ENCODE peak calls at places on chromosomes 6 and 20, in five cellular contexts. P is lower lobe of right lung, Y is heart left ventricle, W is right cardiac atrium, G is pancreas. O is an unnamed sample.

GRCh38 chr6:85353012-85353411 is 96.9 kb upstream of the NT5E start:
- ATAC-seq in W (no peak), Y (no peak), P (no peak), G (no peak), O (no peak)

GRCh38 chr6:37393530-37393929 is 39.5 kb upstream of the CMTR1 start:
- ATAC-seq in Y (no peak), W (no peak), G (no peak), P (no peak), O (no peak)

GRCh38 chr6:40387871-40388264 is 199.3 kb downstream of the LRFN2 start:
- ATAC-seq in W (no peak), Y (no peak), G (no peak), P (no peak), O (no peak)

GRCh38 chr6:17851720-17852161 is 135.7 kb downstream of the KIF13A start:
- ATAC-seq in G (peak; percentile 68), Y (no peak), W (no peak), P (no peak), O (peak; percentile 28)

GRCh38 chr6:165552248-165552736 is 110.7 kb downstream of the PDE10A start:
- ATAC-seq in Y (peak; percentile 54), P (peak; percentile 34), G (peak; percentile 86), W (no peak), O (no peak)

GRCh38 chr20:53547664-53548239 is 45.9 kb downstream of the ZNF217 start:
- ATAC-seq in Y (peak; percentile 76), P (peak; percentile 61), W (peak; percentile 65), G (peak; percentile 91), O (peak; percentile 25)

GRCh38 chr6:168536196-168536595 is 95.2 kb downstream of the SMOC2 start:
- ATAC-seq in P (no peak), Y (no peak), G (no peak), W (no peak), O (no peak)

GRCh38 chr20:25280051-25280573 is 32.2 kb downstream of the PYGB start:
- ATAC-seq in W (no peak), P (no peak), Y (peak; percentile 36), G (peak; percentile 81), O (no peak)

GRCh38 chr20:48015943-48016723 is 230.9 kb upstream of the SULF2 start:
- ATAC-seq in W (no peak), G (no peak), Y (no peak), P (no peak), O (no peak)

GRCh38 chr6:113329942-113330897 is 526.9 kb upstream of the MARCKS start:
- ATAC-seq in Y (no peak), G (peak; percentile 68), P (no peak), W (no peak), O (no peak)

GRCh38 chr6:142845143-142845571 is 99.8 kb downstream of the HIVEP2 start:
- ATAC-seq in P (peak; percentile 51), Y (no peak), W (no peak), G (peak; percentile 31), O (no peak)

GRCh38 chr6:167210375-167211295 is 52.9 kb upstream of the GPR31 start:
- ATAC-seq in P (no peak), W (peak; percentile 50), Y (peak; percentile 78), G (peak; percentile 23), O (no peak)

GRCh38 chr20:53677447-53678314 is 84.0 kb upstream of the ZNF217 start:
- ATAC-seq in Y (peak; percentile 85), P (peak; percentile 21), G (peak; percentile 78), W (peak; percentile 85), O (no peak)

GRCh38 chr6:111738631-111739030 is 133.0 kb upstream of the TRAF3IP2 start:
- ATAC-seq in P (no peak), W (no peak), G (no peak), Y (no peak), O (no peak)

GRCh38 chr6:34067814-34068213 is 78.1 kb downstream of the GRM4 start:
- ATAC-seq in W (no peak), Y (no peak), P (no peak), G (no peak), O (no peak)

GRCh38 chr20:12072221-12072944 is 154.7 kb downstream of the BTBD3 start:
- ATAC-seq in Y (peak; percentile 90), W (no peak), G (no peak), P (no peak), O (no peak)

GRCh38 chr20:58705525-58705924 is 12.9 kb downstream of the NPEPL1 start:
- ATAC-seq in P (no peak), W (no peak), G (peak; percentile 36), Y (no peak), O (peak; percentile 35)

GRCh38 chr20:4898282-4898681 is 103.0 kb downstream of the SLC23A2 start:
- ATAC-seq in Y (peak; percentile 88), P (peak; percentile 47), G (peak; percentile 32), W (peak; percentile 74), O (peak; percentile 59)

GRCh38 chr6:153167026-153167891 is 36.2 kb upstream of the RGS17 start:
- ATAC-seq in G (peak; percentile 81), Y (peak; percentile 67), P (no peak), W (no peak), O (no peak)

GRCh38 chr20:45305262-45305661 is 1.4 kb upstream of the RBPJL start:
- ATAC-seq in G (peak; percentile 71), P (no peak), Y (no peak), W (no peak), O (no peak)

GRCh38 chr20:15739056-15739455 is 834.2 kb downstream of the KIF16B start:
- ATAC-seq in P (no peak), G (no peak), W (no peak), Y (no peak), O (no peak)

GRCh38 chr6:141552031-141552430 is 580.7 kb upstream of the GJE1 start:
- ATAC-seq in P (no peak), Y (no peak), W (no peak), G (no peak), O (no peak)

GRCh38 chr6:141550471-141550870 is 582.3 kb upstream of the GJE1 start:
- ATAC-seq in P (no peak), G (no peak), Y (no peak), W (no peak), O (no peak)

GRCh38 chr6:141551318-141551717 is 581.4 kb upstream of the GJE1 start:
- ATAC-seq in W (no peak), G (no peak), P (no peak), Y (no peak), O (no peak)

GRCh38 chr6:141548969-141549368 is 583.8 kb upstream of the GJE1 start:
- ATAC-seq in P (no peak), Y (no peak), W (no peak), G (no peak), O (no peak)

GRCh38 chr6:141552463-141552862 is 580.3 kb upstream of the GJE1 start:
- ATAC-seq in P (peak; percentile 83), G (peak; percentile 92), Y (peak; percentile 58), W (no peak), O (no peak)
- H3K27ac ChIP-seq in P (no peak overlapping the region), G (no peak overlapping the region), Y (peak overlapping the region; percentile 51), W (no peak overlapping the region), O (no peak overlapping the region)

DNA sequence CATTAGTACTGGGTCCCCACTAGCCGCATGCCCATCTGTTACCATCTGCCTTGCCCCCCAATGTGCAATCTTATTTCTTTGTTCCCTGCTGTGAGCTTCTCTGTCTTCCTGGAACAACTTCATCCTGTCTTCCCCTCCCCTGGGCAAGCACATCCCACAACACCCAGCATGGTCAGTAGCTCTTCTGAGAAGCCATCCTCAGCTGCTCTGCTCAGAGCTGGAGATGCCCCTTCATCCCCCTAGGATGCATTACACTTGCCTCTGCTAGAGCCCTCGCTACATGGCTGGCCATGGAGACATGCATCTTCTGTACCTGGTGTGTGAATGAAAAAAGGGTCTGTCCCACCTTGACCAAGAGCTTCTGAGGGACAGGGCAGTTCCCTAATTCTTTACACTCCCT is 141.2 kb downstream of the CDC5L start:
- ATAC-seq in W (no peak), G (no peak), Y (no peak), P (no peak), O (no peak)
- H3K4me1 ChIP-seq in W (no peaks in the 10 kb centered on the region), G (no peaks in the 10 kb centered on the region), Y (no peaks in the 10 kb centered on the region), P (no peaks in the 10 kb centered on the region), O (no peaks in the 10 kb centered on the region)

DNA sequence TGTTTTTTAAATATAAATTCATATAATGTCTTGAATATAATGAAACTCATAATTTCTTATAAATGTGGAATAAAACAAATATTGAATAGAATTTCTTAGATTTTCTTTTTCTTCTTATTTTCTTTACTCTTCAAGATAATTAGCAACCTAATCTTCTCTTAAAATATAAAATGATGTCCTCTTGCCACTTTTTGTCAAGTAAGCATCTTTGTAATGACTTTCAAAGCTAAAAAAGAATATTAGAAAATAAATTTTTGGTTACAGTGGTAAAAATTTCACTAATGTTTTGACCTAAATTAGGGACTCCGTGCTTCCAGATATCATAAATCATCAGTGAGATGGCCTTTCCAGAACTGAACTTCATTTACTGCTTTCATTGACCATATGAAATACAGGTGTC is 846.4 kb downstream of the FRK start:
- ATAC-seq in P (no peak), Y (no peak), G (no peak), W (no peak), O (no peak)
- H3K9me3 ChIP-seq in P (no peaks in the 10 kb centered on the region), Y (peaks cover 15% of the 10 kb centered on the region), G (no peaks in the 10 kb centered on the region), W (no peaks in the 10 kb centered on the region), O (no peaks in the 10 kb centered on the region)

GRCh38 chr6:135243871-135244796 is 63.0 kb downstream of the MYB start:
- ATAC-seq in P (no peak), G (no peak), W (no peak), Y (no peak), O (no peak)
- H3K27ac ChIP-seq in P (no peak overlapping the region), G (no peak overlapping the region), W (no peak overlapping the region), Y (no peak overlapping the region), O (no peak overlapping the region)

GRCh38 chr20:37519508-37520416 is 1.3 kb upstream of the NNAT start:
- ATAC-seq in Y (peak; percentile 34), P (no peak), W (no peak), G (no peak), O (peak; percentile 29)

GRCh38 chr20:37518606-37519507 is 2.2 kb upstream of the NNAT start:
- ATAC-seq in W (peak; percentile 49), G (peak; percentile 22), P (peak; percentile 47), Y (peak; percentile 70), O (peak; percentile 60)

GRCh38 chr20:37517371-37517748 is 3.7 kb upstream of the NNAT start:
- ATAC-seq in Y (no peak), G (no peak), P (no peak), W (no peak), O (no peak)

GRCh38 chr20:37516697-37517370 is 4.2 kb upstream of the NNAT start:
- ATAC-seq in G (no peak), P (peak; percentile 37), W (no peak), Y (no peak), O (no peak)

GRCh38 chr20:37518059-37518458 is 3.0 kb upstream of the NNAT start:
- ATAC-seq in P (no peak), Y (no peak), W (no peak), G (no peak), O (no peak)
- H3K4me1 ChIP-seq in P (peaks cover 59% of the 10 kb centered on the region), Y (peaks cover 84% of the 10 kb centered on the region), W (peaks cover 15% of the 10 kb centered on the region), G (no peaks in the 10 kb centered on the region), O (peaks cover 18% of the 10 kb centered on the region)